ENCODE peak calls at places on chromosomes 13 and 19, in six cellular contexts. G, R, A, V, I and B are unnamed samples.

GRCh38 chr19:12126707-12127106 is 13.4 kb downstream of the ZNF20 start:
- DNase-seq in G (peak; percentile 5), R (no peak), A (no peak), V (no peak), I (peak; percentile 26), B (no peak)

GRCh38 chr19:292281-292884 is 1.2 kb upstream of the PLPP2 start:
- DNase-seq in G (no peak), R (peak; percentile 56), A (no peak), V (no peak), I (no peak), B (no peak)

GRCh38 chr13:49300716-49301589 is 53.2 kb downstream of the CDADC1 start:
- DNase-seq in G (peak; percentile 73), R (no peak), A (peak; percentile 86), V (peak; percentile 35), I (peak; percentile 69), B (peak; percentile 63)

GRCh38 chr13:112972867-112973576 is 4.0 kb downstream of the MCF2L start:
- DNase-seq in G (no peak), R (peak; percentile 72), A (no peak), V (no peak), I (no peak), B (no peak)

GRCh38 chr19:2540646-2541454 is 64.9 kb downstream of the GADD45B start:
- DNase-seq in G (peak; percentile 98), R (peak; percentile 94), A (no peak), V (no peak), I (peak; percentile 72), B (peak; percentile 96)

GRCh38 chr19:14086098-14086497 is 515 bp upstream of the C19orf67 start:
- DNase-seq in G (no peak), R (no peak), A (no peak), V (no peak), I (no peak), B (no peak)

GRCh38 chr19:41990615-41991014 is 3.4 kb downstream of the ATP1A3 start:
- DNase-seq in G (no peak), R (no peak), A (no peak), V (no peak), I (no peak), B (no peak)

GRCh38 chr19:1214862-1215731 is 9.5 kb downstream of the STK11 start:
- DNase-seq in G (no peak), R (no peak), A (no peak), V (no peak), I (no peak), B (peak; percentile 60)

GRCh38 chr13:20395061-20395916 is 130.4 kb downstream of the CRYL1 start:
- DNase-seq in G (no peak), R (no peak), A (no peak), V (no peak), I (no peak), B (peak; percentile 28)

GRCh38 chr19:45645068-45645630 is 6.0 kb upstream of the EML2 start:
- DNase-seq in G (no peak), R (peak; percentile 80), A (no peak), V (no peak), I (no peak), B (no peak)

GRCh38 chr13:27619093-27619705 is 1.1 kb downstream of the LNX2 start:
- DNase-seq in G (no peak), R (no peak), A (no peak), V (no peak), I (peak; percentile 29), B (peak; percentile 21)

GRCh38 chr19:49150106-49150943 is 4.9 kb downstream of the HRC start:
- DNase-seq in G (peak; percentile 94), R (peak; percentile 91), A (peak; percentile 44), V (peak; percentile 72), I (peak; percentile 94), B (peak; percentile 86)

GRCh38 chr19:47438793-47439220 is 19.5 kb upstream of the MEIS3 start:
- DNase-seq in G (no peak), R (no peak), A (no peak), V (no peak), I (no peak), B (peak; percentile 37)

GRCh38 chr19:6761053-6761676 is 6.1 kb downstream of the SH2D3A start:
- DNase-seq in G (peak; percentile 46), R (peak; percentile 1), A (peak; percentile 39), V (no peak), I (no peak), B (peak; percentile 40)

GRCh38 chr13:74074723-74075122 is 59.5 kb downstream of the KLF12 start:
- DNase-seq in G (no peak), R (no peak), A (no peak), V (no peak), I (no peak), B (peak; percentile 34)

GRCh38 chr19:41839211-41839610 is 5.3 kb downstream of the LYPD4 start:
- DNase-seq in G (no peak), R (no peak), A (no peak), V (no peak), I (no peak), B (no peak)

GRCh38 chr13:65593298-65593874 is 1636.8 kb downstream of the PCDH9 start:
- DNase-seq in G (no peak), R (no peak), A (no peak), V (no peak), I (no peak), B (no peak)

GRCh38 chr19:15280048-15280725 is 47.9 kb upstream of the EPHX3 start:
- DNase-seq in G (no peak), R (no peak), A (no peak), V (no peak), I (no peak), B (peak; percentile 56)

GRCh38 chr19:3979289-3979673 is 6.0 kb downstream of the EEF2 start:
- DNase-seq in G (no peak), R (no peak), A (no peak), V (no peak), I (no peak), B (no peak)

GRCh38 chr19:10876459-10877240 is 5.3 kb downstream of the CARM1 start:
- DNase-seq in G (no peak), R (no peak), A (no peak), V (no peak), I (no peak), B (no peak)